ENCODE peak calls at places on chromosome 19, in eight cellular contexts. N is AG10803; O is HFFc6; A is RWPE1; J is omental fat pad; T is H1; X is brain microvascular endothelial cell; H is activated CD8-positive, alpha-beta T cell treated with anti-CD3 and anti-CD28 coated beads for 36 hours. U is an unnamed sample.
A peak's percentile ranks its signal among the peaks of the same experiment; 100 is the strongest.

GRCh38 chr19:46147166-46147740 is 785 bp upstream of the IGFL2 start:
- DNase-seq in N (no peak), O (no peak), A (no peak), J (no peak), T (no peak), X (no peak), H (no peak), U (no peak)

GRCh38 chr19:42325896-42326771 is 699 bp downstream of the MEGF8 start:
- DNase-seq in N (no peak), O (no peak), A (peak; percentile 17), J (no peak), T (no peak), X (no peak), H (peak; percentile 43), U (peak; percentile 60)

GRCh38 chr19:8370176-8371010 is 6.4 kb downstream of the ANGPTL4 start:
- DNase-seq in N (no peak), O (no peak), A (no peak), J (no peak), T (no peak), X (no peak), H (no peak), U (no peak)

GRCh38 chr19:56321254-56321980 is 6.8 kb upstream of the ZSCAN5A start:
- DNase-seq in N (no peak), O (no peak), A (no peak), J (no peak), T (no peak), X (no peak), H (no peak), U (no peak)

GRCh38 chr19:27971071-27971470 is 1241.9 kb downstream of the UQCRFS1 start:
- DNase-seq in N (peak; percentile 85), O (peak; percentile 9), A (peak; percentile 4), J (no peak), T (no peak), X (peak; percentile 63), H (no peak), U (peak; percentile 73)

GRCh38 chr19:58047672-58048071 is 11.4 kb upstream of the ZNF135 start:
- DNase-seq in N (no peak), O (no peak), A (no peak), J (no peak), T (no peak), X (no peak), H (no peak), U (no peak)

GRCh38 chr19:41741244-41741554 is 14.1 kb upstream of the CEACAM6 start:
- DNase-seq in N (no peak), O (no peak), A (no peak), J (no peak), T (no peak), X (no peak), H (no peak), U (no peak)

GRCh38 chr19:3969435-3970312 is 1.2 kb downstream of the DAPK3 start:
- DNase-seq in N (peak; percentile 89), O (peak; percentile 83), A (peak; percentile 75), J (no peak), T (peak; percentile 64), X (peak; percentile 81), H (no peak), U (peak; percentile 62)

GRCh38 chr19:41998246-41999020 is 4.4 kb upstream of the ATP1A3 start:
- DNase-seq in N (peak; percentile 42), O (no peak), A (peak; percentile 42), J (no peak), T (peak; percentile 91), X (peak; percentile 6), H (peak; percentile 69), U (peak; percentile 94)

GRCh38 chr19:31154021-31154420 is 195.2 kb downstream of the TSHZ3 start:
- DNase-seq in N (peak; percentile 79), O (peak; percentile 37), A (peak; percentile 62), J (no peak), T (no peak), X (peak; percentile 41), H (no peak), U (no peak)

GRCh38 chr19:55647732-55648656 is at the start of gene CCDC106:
- DNase-seq in N (peak; percentile 76), O (peak; percentile 24), A (peak; percentile 67), J (no peak), T (peak; percentile 89), X (peak; percentile 60), H (peak; percentile 49), U (peak; percentile 96)

GRCh38 chr19:35847911-35848310 is 4.4 kb downstream of the NPHS1 start:
- DNase-seq in N (no peak), O (no peak), A (no peak), J (no peak), T (no peak), X (no peak), H (no peak), U (no peak)

GRCh38 chr19:37506387-37507166 is at the start of gene ZNF793:
- DNase-seq in N (peak; percentile 61), O (peak; percentile 56), A (peak; percentile 64), J (peak; percentile 55), T (peak; percentile 95), X (peak; percentile 69), H (peak; percentile 87), U (peak; percentile 93)

GRCh38 chr19:27776524-27776923 is 1436.4 kb downstream of the UQCRFS1 start:
- DNase-seq in N (no peak), O (no peak), A (no peak), J (no peak), T (no peak), X (no peak), H (no peak), U (no peak)

GRCh38 chr19:35272954-35273649 is 4.3 kb downstream of the USF2 start:
- DNase-seq in N (no peak), O (no peak), A (no peak), J (no peak), T (no peak), X (no peak), H (no peak), U (no peak)

GRCh38 chr19:49423985-49424303 is 703 bp upstream of the PTH2 start:
- DNase-seq in N (no peak), O (no peak), A (no peak), J (no peak), T (no peak), X (no peak), H (peak; percentile 56), U (no peak)

GRCh38 chr19:49423278-49423984 is at the start of gene PTH2:
- DNase-seq in N (no peak), O (no peak), A (no peak), J (no peak), T (no peak), X (no peak), H (no peak), U (no peak)

GRCh38 chr19:49421878-49422202 is 1.4 kb downstream of the PTH2 start:
- DNase-seq in N (no peak), O (no peak), A (no peak), J (no peak), T (no peak), X (no peak), H (no peak), U (no peak)

GRCh38 chr19:49421039-49421877 is 2.0 kb downstream of the PTH2 start:
- DNase-seq in N (peak; percentile 43), O (no peak), A (peak; percentile 86), J (peak; percentile 40), T (peak; percentile 99), X (peak; percentile 49), H (peak; percentile 59), U (peak; percentile 99)

DNA sequence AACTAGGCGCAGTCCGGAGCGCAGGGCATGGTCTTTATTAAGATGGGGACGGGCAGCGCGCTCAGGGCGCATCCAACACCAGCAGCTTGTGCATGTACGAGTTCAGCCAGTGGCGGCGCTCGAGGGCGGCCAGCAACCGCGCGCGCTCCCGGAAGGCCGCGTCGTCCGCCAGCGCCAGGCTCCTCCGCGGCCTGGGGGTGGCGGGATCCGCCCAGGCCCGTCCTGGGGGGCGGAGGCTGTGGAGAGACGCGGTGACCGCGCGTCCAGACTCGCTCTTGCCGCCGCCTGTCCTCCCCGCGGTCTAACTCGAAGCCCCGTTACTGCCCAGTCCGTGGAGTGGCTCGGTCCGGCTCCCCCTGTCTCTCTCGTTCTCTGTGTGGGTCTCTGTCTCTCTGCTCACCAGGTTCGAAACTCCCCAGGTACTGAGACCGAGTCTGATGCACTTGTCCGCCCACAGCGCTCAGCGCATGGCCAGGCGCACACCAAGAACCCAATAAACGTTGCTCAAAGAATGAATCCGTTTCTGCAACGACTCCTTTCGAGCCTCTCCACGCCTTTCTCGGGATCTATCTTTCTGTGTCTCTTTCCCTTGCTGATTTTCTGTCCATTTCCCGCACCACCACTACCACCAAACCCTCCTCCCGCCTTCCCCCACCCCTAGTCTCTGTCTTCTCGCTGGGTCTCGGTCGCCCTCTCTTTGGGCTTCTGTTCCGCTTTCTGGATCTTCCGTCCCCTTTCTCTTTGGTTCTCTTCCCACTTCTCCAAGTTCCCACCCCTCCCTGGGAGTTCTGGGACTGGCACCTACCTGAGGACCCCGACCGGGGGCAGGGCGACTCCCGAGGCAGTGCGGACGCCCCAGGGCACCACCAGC is 599 bp downstream of the PTH2 start:
- DNase-seq in N (no peak), O (no peak), A (no peak), J (no peak), T (peak; percentile 93), X (no peak), H (peak; percentile 77), U (peak; percentile 86)
- TF ChIP-seq CTCF in N (peak; percentile 21), O (peak; percentile 39), A (peak; percentile 25), J (no peak), T (peak; percentile 90), X (peak; percentile 32), H (peak; percentile 76), U (peak; percentile 58)

GRCh38 chr19:1672038-1672768 is 19.8 kb upstream of the TCF3 start:
- DNase-seq in N (peak; percentile 31), O (peak; percentile 5), A (peak; percentile 54), J (no peak), T (peak; percentile 81), X (no peak), H (peak; percentile 65), U (peak; percentile 52)
- TF ChIP-seq CTCF in N (peak; percentile 74), O (peak; percentile 97), A (peak; percentile 94), J (no peak), T (peak; percentile 80), X (peak; percentile 78), H (peak; percentile 99), U (peak; percentile 72)

DNA sequence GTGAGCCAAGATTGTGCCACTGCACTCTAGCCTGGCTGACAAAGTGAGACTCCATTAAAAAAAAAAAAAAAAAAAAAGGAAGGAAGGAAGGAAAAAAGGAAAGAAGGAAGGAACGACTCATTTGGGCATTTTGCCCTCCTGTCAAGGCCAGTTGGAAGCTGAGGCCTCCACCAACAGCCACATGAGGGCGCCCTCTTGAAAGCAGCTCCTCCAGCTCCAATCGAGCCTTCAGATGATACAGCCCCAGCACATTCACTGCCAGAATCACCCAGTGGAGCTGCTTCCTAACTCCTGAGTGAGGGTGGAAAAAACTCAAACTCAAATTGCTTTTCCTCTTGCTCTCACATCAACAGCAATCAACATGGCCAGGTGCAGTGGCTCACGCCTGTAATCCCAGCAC is 40.9 kb downstream of the GNG7 start:
- DNase-seq in N (no peak), O (no peak), A (no peak), J (no peak), T (no peak), X (no peak), H (peak; percentile 60), U (peak; percentile 57)
- TF ChIP-seq CTCF in N (no peak), O (peak; percentile 47), A (no peak), J (no peak), T (peak; percentile 67), X (peak; percentile 45), H (no peak), U (peak; percentile 55)

DNA sequence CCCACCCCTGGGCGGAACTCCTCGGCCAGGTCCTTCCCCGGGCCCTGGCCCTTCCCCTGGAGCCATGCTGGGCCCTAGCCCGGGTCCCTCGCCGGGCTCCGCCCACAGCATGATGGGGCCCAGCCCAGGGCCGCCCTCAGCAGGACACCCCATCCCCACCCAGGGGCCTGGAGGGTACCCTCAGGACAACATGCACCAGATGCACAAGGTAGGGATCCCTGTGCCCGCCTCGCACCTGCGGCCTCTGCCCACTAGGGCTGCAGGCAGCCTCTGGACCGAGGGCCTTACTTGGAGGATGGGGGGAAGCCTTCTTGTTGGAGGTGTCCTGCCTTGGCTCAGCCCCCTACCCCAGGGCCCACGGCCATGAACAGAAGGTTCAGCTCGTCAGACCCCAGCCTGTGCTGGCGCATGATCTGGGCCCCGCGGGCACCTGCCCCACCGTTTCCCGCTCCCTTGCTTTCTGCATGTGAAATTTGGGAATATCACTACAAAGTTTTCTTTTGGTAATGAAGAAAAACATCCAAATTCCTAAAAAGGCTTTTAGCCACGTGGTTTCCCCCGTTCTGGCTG is 23.4 kb downstream of the SMARCA4 start:
- DNase-seq in N (no peak), O (no peak), A (no peak), J (no peak), T (no peak), X (no peak), H (no peak), U (no peak)
- TF ChIP-seq CTCF in N (no peak), O (peak; percentile 24), A (no peak), J (no peak), T (peak; percentile 47), X (peak; percentile 9), H (no peak), U (no peak)